ENCODE peak calls at places on chromosomes 4 and X, in six cellular contexts. One of them, this sample, is unnamed.

GRCh38 chrX:150361070-150361776 is 1.9 kb upstream of the MAMLD1 start:
- DNase-seq in heart right ventricle: no peak
- DNase-seq in fibroblast of lung: peak; percentile 24
- DNase-seq in cardiac muscle cell: peak; percentile 51
- DNase-seq in vagina: peak; percentile 84
- DNase-seq in tibial artery: no peak
- DNase-seq in this sample: peak; percentile 52

GRCh38 chrX:113412106-113412505 is 571.5 kb upstream of the AMOT start:
- DNase-seq in heart right ventricle: no peak
- DNase-seq in tibial artery: no peak
- DNase-seq in cardiac muscle cell: no peak
- DNase-seq in fibroblast of lung: no peak
- DNase-seq in vagina: no peak
- DNase-seq in this sample: no peak

GRCh38 chr4:169619518-169619957 is 840 bp upstream of the CLCN3 start:
- DNase-seq in tibial artery: no peak
- DNase-seq in heart right ventricle: peak; percentile 36
- DNase-seq in cardiac muscle cell: peak; percentile 65
- DNase-seq in fibroblast of lung: peak; percentile 44
- DNase-seq in vagina: peak; percentile 89
- DNase-seq in this sample: no peak

GRCh38 chr4:24363751-24364150 is 220.6 kb downstream of the DHX15 start:
- DNase-seq in heart right ventricle: no peak
- DNase-seq in fibroblast of lung: no peak
- DNase-seq in cardiac muscle cell: no peak
- DNase-seq in vagina: no peak
- DNase-seq in tibial artery: no peak
- DNase-seq in this sample: no peak

GRCh38 chrX:6170424-6170823 is 58.2 kb downstream of the NLGN4X start:
- DNase-seq in tibial artery: no peak
- DNase-seq in cardiac muscle cell: no peak
- DNase-seq in heart right ventricle: no peak
- DNase-seq in fibroblast of lung: no peak
- DNase-seq in vagina: no peak
- DNase-seq in this sample: no peak

GRCh38 chrX:74521961-74522833 is 92.2 kb downstream of the RLIM start:
- DNase-seq in vagina: no peak
- DNase-seq in cardiac muscle cell: no peak
- DNase-seq in fibroblast of lung: peak; percentile 67
- DNase-seq in heart right ventricle: peak; percentile 7
- DNase-seq in tibial artery: no peak
- DNase-seq in this sample: peak; percentile 62

GRCh38 chr4:103718993-103719319 is 829 bp downstream of the TACR3 start:
- DNase-seq in cardiac muscle cell: peak; percentile 2
- DNase-seq in tibial artery: no peak
- DNase-seq in vagina: no peak
- DNase-seq in fibroblast of lung: no peak
- DNase-seq in heart right ventricle: no peak
- DNase-seq in this sample: no peak

GRCh38 chr4:82721819-82722423 is 76.7 kb downstream of the SCD5 start:
- DNase-seq in heart right ventricle: no peak
- DNase-seq in tibial artery: no peak
- DNase-seq in vagina: no peak
- DNase-seq in fibroblast of lung: peak; percentile 35
- DNase-seq in cardiac muscle cell: peak; percentile 29
- DNase-seq in this sample: no peak

GRCh38 chrX:114152130-114152529 is 431.8 kb upstream of the HTR2C start:
- DNase-seq in heart right ventricle: no peak
- DNase-seq in tibial artery: no peak
- DNase-seq in fibroblast of lung: peak; percentile 59
- DNase-seq in vagina: no peak
- DNase-seq in cardiac muscle cell: no peak
- DNase-seq in this sample: no peak

GRCh38 chr4:132063829-132064228 is 1085.3 kb upstream of the PCDH10 start:
- DNase-seq in cardiac muscle cell: no peak
- DNase-seq in heart right ventricle: no peak
- DNase-seq in tibial artery: no peak
- DNase-seq in vagina: no peak
- DNase-seq in fibroblast of lung: peak; percentile 68
- DNase-seq in this sample: no peak

GRCh38 chr4:15868816-15869413 is 69.6 kb downstream of the FGFBP1 start:
- DNase-seq in vagina: peak; percentile 6
- DNase-seq in cardiac muscle cell: no peak
- DNase-seq in tibial artery: no peak
- DNase-seq in fibroblast of lung: peak; percentile 59
- DNase-seq in heart right ventricle: no peak
- DNase-seq in this sample: no peak

GRCh38 chrX:153816821-153817220 is 13.5 kb downstream of the PDZD4 start:
- DNase-seq in vagina: no peak
- DNase-seq in cardiac muscle cell: no peak
- DNase-seq in heart right ventricle: no peak
- DNase-seq in fibroblast of lung: no peak
- DNase-seq in tibial artery: no peak
- DNase-seq in this sample: no peak

GRCh38 chr4:41442818-41443217 is 95.1 kb upstream of the LIMCH1 start:
- DNase-seq in cardiac muscle cell: no peak
- DNase-seq in tibial artery: no peak
- DNase-seq in fibroblast of lung: no peak
- DNase-seq in heart right ventricle: no peak
- DNase-seq in vagina: no peak
- DNase-seq in this sample: no peak

GRCh38 chr4:121072080-121072835 is at the start of gene NDNF:
- DNase-seq in heart right ventricle: peak; percentile 44
- DNase-seq in cardiac muscle cell: peak; percentile 79
- DNase-seq in fibroblast of lung: peak; percentile 50
- DNase-seq in vagina: no peak
- DNase-seq in tibial artery: peak; percentile 74
- DNase-seq in this sample: no peak

GRCh38 chr4:121072836-121073362 is 564 bp upstream of the NDNF start:
- DNase-seq in heart right ventricle: no peak
- DNase-seq in vagina: no peak
- DNase-seq in cardiac muscle cell: peak; percentile 44
- DNase-seq in tibial artery: peak; percentile 67
- DNase-seq in fibroblast of lung: no peak
- DNase-seq in this sample: no peak

GRCh38 chr4:121070274-121070673 is 2.1 kb downstream of the NDNF start:
- DNase-seq in vagina: no peak
- DNase-seq in heart right ventricle: peak; percentile 20
- DNase-seq in fibroblast of lung: no peak
- DNase-seq in tibial artery: no peak
- DNase-seq in cardiac muscle cell: peak; percentile 26
- DNase-seq in this sample: no peak

GRCh38 chr4:121070696-121071639 is 1.4 kb downstream of the NDNF start:
- DNase-seq in vagina: no peak
- DNase-seq in heart right ventricle: peak; percentile 33
- DNase-seq in fibroblast of lung: peak; percentile 39
- DNase-seq in cardiac muscle cell: peak; percentile 67
- DNase-seq in tibial artery: peak; percentile 75
- DNase-seq in this sample: no peak

DNA sequence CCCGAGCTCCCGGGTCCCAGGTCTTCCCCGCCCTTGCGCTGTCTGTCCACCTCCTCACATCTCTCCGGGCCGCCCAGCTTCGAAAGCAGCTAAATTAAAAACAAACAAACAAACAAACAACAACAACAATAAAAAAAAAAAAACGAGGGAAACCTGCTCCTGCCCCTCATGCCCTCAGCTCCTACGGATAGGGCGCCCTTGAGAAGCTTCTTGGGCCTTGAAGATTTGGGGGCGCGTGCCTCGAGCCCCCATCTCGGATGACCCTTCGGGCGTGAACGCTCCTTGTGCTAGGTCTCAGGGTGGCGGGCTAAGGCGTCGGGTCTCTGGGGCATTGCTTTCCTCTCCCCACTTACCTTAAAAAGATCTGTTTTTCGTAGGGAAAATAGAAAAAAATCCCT is 696 bp downstream of the NDNF start:
- DNase-seq in vagina: no peak
- DNase-seq in heart right ventricle: no peak
- DNase-seq in fibroblast of lung: no peak
- DNase-seq in tibial artery: no peak
- DNase-seq in cardiac muscle cell: no peak
- DNase-seq in this sample: no peak
- H3K27ac ChIP-seq in vagina: peak overlapping the region; percentile 44
- H3K27ac ChIP-seq in heart right ventricle: peak overlapping the region; percentile 70
- H3K27ac ChIP-seq in fibroblast of lung: no peak overlapping the region
- H3K27ac ChIP-seq in tibial artery: peak overlapping the region; percentile 56
- H3K27ac ChIP-seq in cardiac muscle cell: no peak overlapping the region
- H3K27ac ChIP-seq in this sample: peak overlapping the region; percentile 66

GRCh38 chr4:141543176-141543575 is 93.2 kb upstream of the IL15 start:
- DNase-seq in fibroblast of lung: no peak
- DNase-seq in tibial artery: no peak
- DNase-seq in heart right ventricle: no peak
- DNase-seq in cardiac muscle cell: no peak
- DNase-seq in vagina: no peak
- DNase-seq in this sample: no peak

GRCh38 chr4:141548791-141549190 is 87.6 kb upstream of the IL15 start:
- DNase-seq in heart right ventricle: no peak
- DNase-seq in fibroblast of lung: peak; percentile 33
- DNase-seq in cardiac muscle cell: no peak
- DNase-seq in vagina: no peak
- DNase-seq in tibial artery: no peak
- DNase-seq in this sample: no peak
- H3K4me3 ChIP-seq in heart right ventricle: no peak overlapping the region
- H3K4me3 ChIP-seq in fibroblast of lung: no peak overlapping the region
- H3K4me3 ChIP-seq in cardiac muscle cell: no peak overlapping the region
- H3K4me3 ChIP-seq in vagina: no peak overlapping the region
- H3K4me3 ChIP-seq in tibial artery: no peak overlapping the region
- H3K4me3 ChIP-seq in this sample: no peak overlapping the region

DNA sequence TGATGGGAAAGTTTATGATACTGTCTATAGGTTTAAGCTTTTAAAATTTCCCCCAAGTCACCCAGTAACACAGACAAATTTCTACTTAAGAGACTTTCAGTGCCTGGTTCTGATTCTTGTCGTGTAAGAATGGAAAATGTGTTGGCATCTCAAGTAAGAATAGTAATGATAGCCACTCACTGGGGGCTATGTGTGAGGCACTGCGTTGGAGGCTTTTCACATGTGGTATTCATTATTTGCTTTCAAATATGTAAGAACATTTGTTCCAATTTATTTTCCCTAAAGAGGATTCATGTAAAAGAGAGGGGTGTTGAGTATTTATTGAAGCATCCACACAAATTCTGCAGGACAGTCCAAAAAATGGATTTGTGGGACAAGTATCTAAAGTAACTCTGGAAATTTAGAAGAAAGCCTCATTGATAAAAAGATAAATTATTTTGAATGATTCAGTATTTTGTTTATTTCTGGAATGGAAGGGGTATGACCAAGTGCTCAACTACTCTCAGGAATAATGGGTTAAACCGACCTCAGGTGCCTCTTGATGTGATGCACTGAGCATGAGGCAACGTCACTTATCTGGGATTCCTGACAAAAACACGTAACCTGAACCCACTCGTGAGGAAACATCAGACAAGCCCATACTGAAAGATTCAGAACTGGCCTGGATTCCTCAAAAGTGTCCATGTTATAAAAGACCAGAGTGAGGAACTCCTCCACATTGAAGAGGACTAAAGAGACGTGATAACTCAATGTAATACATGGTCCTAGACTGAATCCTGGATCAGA is 143.8 kb downstream of the FNIP2 start:
- DNase-seq in heart right ventricle: no peak
- DNase-seq in fibroblast of lung: peak; percentile 54
- DNase-seq in cardiac muscle cell: no peak
- DNase-seq in tibial artery: no peak
- DNase-seq in vagina: no peak
- DNase-seq in this sample: no peak
- TF ChIP-seq CTCF in heart right ventricle: no peak
- TF ChIP-seq CTCF in fibroblast of lung: no peak
- TF ChIP-seq CTCF in cardiac muscle cell: no peak
- TF ChIP-seq CTCF in tibial artery: no peak
- TF ChIP-seq CTCF in vagina: no peak
- TF ChIP-seq CTCF in this sample: no peak

GRCh38 chrX:45762699-45763647 is 562.3 kb upstream of the DIPK2B start:
- DNase-seq in vagina: no peak
- DNase-seq in tibial artery: no peak
- DNase-seq in fibroblast of lung: no peak
- DNase-seq in cardiac muscle cell: no peak
- DNase-seq in heart right ventricle: no peak
- DNase-seq in this sample: no peak

GRCh38 chrX:45765281-45765680 is 564.6 kb upstream of the DIPK2B start:
- DNase-seq in cardiac muscle cell: no peak
- DNase-seq in heart right ventricle: no peak
- DNase-seq in fibroblast of lung: no peak
- DNase-seq in tibial artery: no peak
- DNase-seq in vagina: no peak
- DNase-seq in this sample: no peak

GRCh38 chrX:45758738-45759397 is 558.2 kb upstream of the DIPK2B start:
- DNase-seq in cardiac muscle cell: no peak
- DNase-seq in vagina: no peak
- DNase-seq in tibial artery: no peak
- DNase-seq in fibroblast of lung: peak; percentile 54
- DNase-seq in heart right ventricle: no peak
- DNase-seq in this sample: no peak

GRCh38 chrX:45760187-45760742 is 559.6 kb upstream of the DIPK2B start:
- DNase-seq in cardiac muscle cell: no peak
- DNase-seq in vagina: no peak
- DNase-seq in heart right ventricle: no peak
- DNase-seq in fibroblast of lung: no peak
- DNase-seq in tibial artery: no peak
- DNase-seq in this sample: no peak

GRCh38 chrX:45761920-45762319 is 561.2 kb upstream of the DIPK2B start:
- DNase-seq in cardiac muscle cell: no peak
- DNase-seq in vagina: no peak
- DNase-seq in tibial artery: no peak
- DNase-seq in heart right ventricle: no peak
- DNase-seq in fibroblast of lung: no peak
- DNase-seq in this sample: no peak
- H3K27ac ChIP-seq in cardiac muscle cell: no peak overlapping the region
- H3K27ac ChIP-seq in vagina: no peak overlapping the region
- H3K27ac ChIP-seq in tibial artery: no peak overlapping the region
- H3K27ac ChIP-seq in heart right ventricle: no peak overlapping the region
- H3K27ac ChIP-seq in fibroblast of lung: no peak overlapping the region
- H3K27ac ChIP-seq in this sample: no peak overlapping the region

DNA sequence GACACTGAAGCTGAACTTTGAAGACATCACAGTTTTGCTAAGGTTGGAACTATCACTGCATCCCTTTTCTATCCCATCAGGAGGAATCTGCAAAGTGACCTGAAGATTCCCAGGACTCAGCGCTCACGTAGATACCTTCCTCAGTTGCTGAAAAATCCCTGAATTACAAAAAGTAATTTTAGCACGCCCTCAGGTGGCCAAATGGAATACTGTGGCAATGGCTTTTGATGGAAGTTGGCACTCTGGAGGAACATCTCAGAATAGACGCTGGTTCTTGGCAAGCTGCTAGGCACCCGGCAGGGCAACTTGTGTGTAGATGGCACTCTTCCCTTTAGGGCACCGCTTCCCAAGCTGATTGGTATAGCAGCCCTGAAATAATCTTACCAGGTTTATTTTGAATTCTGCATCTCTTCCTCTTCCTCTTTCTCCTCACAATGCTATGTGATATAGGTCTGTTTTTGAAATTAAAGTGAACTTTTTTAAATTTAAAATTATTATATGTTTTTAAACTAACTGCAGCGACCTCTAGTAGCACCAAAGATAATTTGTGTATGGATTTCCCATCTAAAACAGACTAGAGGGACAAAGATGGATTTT is 16.3 kb upstream of the ESX1 start:
- DNase-seq in heart right ventricle: peak; percentile 39
- DNase-seq in tibial artery: peak; percentile 64
- DNase-seq in fibroblast of lung: no peak
- DNase-seq in vagina: no peak
- DNase-seq in cardiac muscle cell: peak; percentile 59
- DNase-seq in this sample: no peak
- H3K4me3 ChIP-seq in heart right ventricle: no peak overlapping the region
- H3K4me3 ChIP-seq in tibial artery: no peak overlapping the region
- H3K4me3 ChIP-seq in fibroblast of lung: peak overlapping the region; percentile 34
- H3K4me3 ChIP-seq in vagina: no peak overlapping the region
- H3K4me3 ChIP-seq in cardiac muscle cell: no peak overlapping the region
- H3K4me3 ChIP-seq in this sample: no peak overlapping the region

This sample was measured in right atrium auricular region.